ENCODE peak calls at places on chromosomes 7 and 10, in four cellular contexts. L, P, Y and R are unnamed samples.

GRCh38 chr10:29446327-29446726 is 157.5 kb downstream of the LYZL1 start:
- DNase-seq in Y (no peak), L (peak; percentile 41), P (no peak), R (no peak)

GRCh38 chr10:114856544-114857287 is 35.1 kb downstream of the FHIP2A start:
- DNase-seq in Y (peak; percentile 28), L (peak; percentile 90), P (peak; percentile 67), R (no peak)

GRCh38 chr10:70296406-70296899 is 12.6 kb upstream of the NPFFR1 start:
- DNase-seq in L (peak; percentile 96), P (peak; percentile 82), Y (peak; percentile 45), R (no peak)

GRCh38 chr7:129859188-129859587 is 93.6 kb downstream of the UBE2H start:
- DNase-seq in Y (no peak), L (no peak), P (no peak), R (no peak)

GRCh38 chr7:42208586-42208985 is 28.4 kb downstream of the GLI3 start:
- DNase-seq in P (no peak), L (peak; percentile 87), Y (no peak), R (no peak)

GRCh38 chr7:91243591-91244368 is 20.5 kb upstream of the FZD1 start:
- DNase-seq in Y (no peak), P (peak; percentile 10), L (peak; percentile 65), R (no peak)

GRCh38 chr10:85859859-85860258 is 506.7 kb downstream of the GRID1 start:
- DNase-seq in P (no peak), L (no peak), Y (no peak), R (no peak)

GRCh38 chr7:75945297-75946168 is 30.6 kb downstream of the POR start:
- DNase-seq in L (peak; percentile 37), P (peak; percentile 88), Y (peak; percentile 51), R (no peak)

GRCh38 chr10:7986851-7987250 is 67.6 kb upstream of the GATA3 start:
- DNase-seq in L (no peak), Y (no peak), P (peak; percentile 11), R (no peak)

GRCh38 chr7:35985126-35985754 is 167.8 kb upstream of the EEPD1 start:
- DNase-seq in Y (peak; percentile 77), P (peak; percentile 75), L (peak; percentile 72), R (peak; percentile 56)

GRCh38 chr10:77319557-77319956 is 318.1 kb downstream of the KCNMA1 start:
- DNase-seq in L (peak; percentile 39), P (no peak), Y (no peak), R (no peak)

GRCh38 chr7:37945336-37945735 is 24.9 kb downstream of the EPDR1 start:
- DNase-seq in Y (no peak), L (no peak), P (no peak), R (no peak)

GRCh38 chr7:335358-336148 is 45.6 kb downstream of the FOXL3 start:
- DNase-seq in Y (no peak), P (no peak), L (no peak), R (no peak)

DNA sequence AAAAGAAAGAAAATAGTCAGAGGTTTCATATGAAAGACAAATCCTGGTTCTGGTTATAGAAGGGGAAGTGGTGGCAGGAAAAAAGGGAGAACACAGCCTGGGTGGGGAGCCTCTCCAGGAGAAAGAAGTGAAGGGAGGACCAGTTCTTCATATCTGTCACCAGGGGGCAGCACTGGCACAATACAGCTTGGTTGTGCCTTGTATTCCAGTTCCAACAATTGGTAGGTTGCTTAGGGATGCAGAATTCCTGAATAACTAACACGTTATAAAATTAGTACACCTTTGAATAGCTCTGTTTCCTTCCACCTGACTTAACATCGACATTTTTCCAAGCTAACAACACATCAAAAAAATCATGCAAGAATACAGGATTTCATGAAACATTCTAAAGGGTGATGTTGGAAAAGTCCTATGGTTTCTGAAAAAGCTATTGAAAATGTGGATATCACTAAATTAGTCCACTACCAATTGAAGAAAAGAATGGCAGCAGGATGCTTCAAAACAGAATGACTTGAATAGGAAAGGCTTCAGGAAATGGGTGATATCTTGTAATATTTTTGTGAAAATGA is 52.9 kb downstream of the CYP26A1 start:
- DNase-seq in L (no peak), Y (peak; percentile 49), P (no peak), R (no peak)
- TF ChIP-seq CTCF in L (peak; percentile 36), Y (peak; percentile 23), P (peak; percentile 52), R (no peak)

DNA sequence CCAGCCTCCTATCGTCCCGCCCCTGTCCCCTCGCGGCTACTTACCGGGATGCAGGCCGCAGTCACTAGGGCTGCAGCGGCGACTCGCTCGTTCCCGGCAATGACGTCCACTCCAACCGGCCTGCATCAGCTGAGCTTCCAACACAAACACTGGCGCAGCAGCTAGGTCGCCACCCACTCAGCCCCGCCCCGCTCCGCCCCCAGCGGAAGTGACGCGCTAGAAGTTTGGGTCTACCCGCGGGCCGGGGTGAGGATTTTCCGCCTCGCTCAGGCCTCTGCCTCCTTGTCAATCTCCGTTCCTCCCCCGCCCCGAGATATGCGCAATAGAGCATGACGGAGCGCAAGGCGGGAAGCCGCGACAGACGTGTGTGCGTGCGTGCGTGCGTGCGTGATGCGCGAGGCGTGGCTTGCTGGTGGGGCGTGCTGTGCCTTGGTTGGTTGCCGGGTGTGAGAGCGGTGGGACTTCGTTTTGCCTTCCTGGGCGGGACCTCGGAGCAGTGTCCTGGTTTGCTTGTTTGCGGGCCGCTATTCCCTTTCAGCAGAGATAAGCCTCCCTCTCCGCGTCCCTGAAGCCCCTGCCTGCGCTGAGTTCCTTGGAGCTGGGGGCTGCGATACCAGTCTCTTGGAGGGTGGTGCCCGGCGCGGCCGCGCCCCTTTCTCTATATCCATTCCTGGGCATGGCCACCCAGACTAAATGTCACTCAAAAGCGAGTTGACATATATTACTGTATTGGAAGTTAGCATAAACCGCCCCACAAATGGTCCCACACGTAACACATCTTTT is at the start of gene PNPLA8:
- DNase-seq in Y (peak; percentile 99), P (peak; percentile 100), L (peak; percentile 99), R (peak; percentile 100)
- TF ChIP-seq CTCF in Y (no peak), P (no peak), L (no peak), R (no peak)

GRCh38 chr10:71970331-71970730 is 6.1 kb downstream of the CHST3 start:
- DNase-seq in Y (peak; percentile 79), L (no peak), P (peak; percentile 46), R (no peak)
- TF ChIP-seq CTCF in Y (peak; percentile 19), L (peak; percentile 22), P (peak; percentile 39), R (no peak)

DNA sequence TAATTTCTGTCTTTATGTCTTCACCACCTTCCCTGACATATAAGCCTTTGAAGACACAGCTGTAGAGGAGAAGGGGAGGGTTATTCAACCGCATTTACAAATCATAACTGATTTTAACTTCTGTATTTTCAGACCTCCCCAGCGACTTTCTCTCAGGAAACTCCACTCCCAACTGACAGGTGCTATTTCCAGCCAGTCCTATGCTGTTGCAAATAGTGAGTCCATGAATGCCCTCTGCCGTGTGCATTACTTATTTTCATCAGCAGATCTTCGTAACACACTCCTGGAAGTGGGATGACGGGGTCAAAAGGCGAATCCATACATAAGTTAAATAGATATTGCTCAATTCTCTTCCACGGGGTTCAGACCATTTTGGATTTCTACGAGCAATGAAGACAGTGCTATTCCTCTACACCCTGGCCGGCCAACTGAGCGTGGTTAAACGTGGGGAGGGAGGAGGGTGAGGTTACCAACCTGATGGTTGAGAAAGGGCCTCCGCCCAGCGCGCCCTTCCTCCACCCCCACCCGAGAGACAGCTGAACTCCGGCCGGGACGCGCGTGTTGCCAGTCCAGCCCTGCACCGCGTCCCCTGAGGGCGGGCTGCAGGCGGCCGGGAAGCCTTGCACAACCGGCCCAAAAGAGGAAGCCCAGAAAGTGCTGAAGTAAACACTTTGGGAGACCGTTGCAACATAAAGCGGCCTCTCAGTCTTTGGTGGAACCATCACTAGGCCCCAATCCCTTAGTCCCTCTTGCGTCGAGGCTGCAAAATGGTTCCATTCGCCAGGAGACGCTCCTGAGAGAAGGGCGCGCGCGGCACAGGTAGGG is at the start of gene APBB1IP:
- DNase-seq in Y (no peak), L (peak; percentile 85), P (peak; percentile 6), R (peak; percentile 65)
- TF ChIP-seq CTCF in Y (no peak), L (peak; percentile 25), P (no peak), R (no peak)

DNA sequence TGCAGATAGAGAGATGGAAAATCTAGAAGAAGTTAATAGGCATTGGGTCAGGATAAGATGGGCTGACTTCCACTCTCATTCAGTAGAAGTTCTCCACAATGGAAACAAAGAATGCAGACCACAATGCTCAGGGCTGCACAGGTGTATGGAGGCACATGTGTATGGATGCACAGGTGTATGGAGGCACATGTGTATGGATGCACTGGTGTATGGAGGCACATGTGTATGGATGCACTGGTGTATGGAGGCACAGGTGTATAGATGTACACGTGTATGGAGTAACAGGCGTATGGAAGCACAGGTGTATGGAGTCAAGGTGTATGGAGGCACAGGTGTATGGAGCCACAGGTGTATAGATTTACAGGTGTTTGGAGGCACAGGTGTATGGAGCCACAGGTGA is 285.7 kb upstream of the PPP2R2D start:
- DNase-seq in Y (no peak), L (no peak), P (no peak), R (no peak)
- TF ChIP-seq CTCF in Y (no peak), L (no peak), P (no peak), R (no peak)

GRCh38 chr7:84490661-84491060 is 296.1 kb upstream of the SEMA3A start:
- DNase-seq in L (peak; percentile 82), P (no peak), Y (no peak), R (no peak)
- TF ChIP-seq CTCF in L (peak; percentile 75), P (no peak), Y (no peak), R (no peak)

GRCh38 chr10:75853085-75853484 is 421.7 kb downstream of the LRMDA start:
- DNase-seq in P (peak; percentile 13), Y (peak; percentile 12), L (peak; percentile 2), R (no peak)
- TF ChIP-seq CTCF in P (peak; percentile 34), Y (peak; percentile 10), L (peak; percentile 42), R (no peak)

DNA sequence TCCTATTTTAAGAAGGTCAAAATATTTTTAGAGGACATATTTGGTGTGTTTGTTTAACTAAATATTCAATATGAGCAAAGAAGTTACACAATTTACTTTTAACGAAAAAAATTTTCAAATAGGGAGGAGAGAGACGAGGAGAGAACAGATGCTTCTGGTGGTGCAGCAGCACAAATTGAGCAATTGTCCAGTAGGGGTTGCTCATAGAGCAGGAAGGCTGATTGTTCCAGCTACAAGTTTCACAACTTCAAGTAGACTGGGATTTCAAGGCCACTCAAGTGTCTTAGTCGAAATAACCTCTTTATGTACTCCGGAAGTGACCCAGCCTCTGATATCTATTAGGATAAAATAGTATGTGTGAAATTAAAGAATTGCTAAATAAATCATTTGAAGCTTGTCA is 197.9 kb downstream of the HDAC9 start:
- DNase-seq in P (peak; percentile 78), L (peak; percentile 96), Y (peak; percentile 39), R (no peak)
- TF ChIP-seq CTCF in P (peak; percentile 81), L (peak; percentile 89), Y (no peak), R (no peak)

GRCh38 chr10:88311264-88311663 is 271.9 kb downstream of the RNLS start:
- DNase-seq in P (no peak), L (no peak), Y (no peak), R (no peak)

GRCh38 chr10:88313897-88314296 is 269.2 kb downstream of the RNLS start:
- DNase-seq in P (no peak), Y (no peak), L (no peak), R (no peak)

GRCh38 chr10:88314362-88314761 is 268.8 kb downstream of the RNLS start:
- DNase-seq in Y (no peak), L (peak; percentile 31), P (no peak), R (no peak)

GRCh38 chr10:88315746-88316145 is 267.4 kb downstream of the RNLS start:
- DNase-seq in L (no peak), P (peak; percentile 21), Y (no peak), R (no peak)

GRCh38 chr10:88312855-88313254 is 270.3 kb downstream of the RNLS start:
- DNase-seq in L (no peak), P (no peak), Y (no peak), R (no peak)
- TF ChIP-seq CTCF in L (no peak), P (no peak), Y (no peak), R (no peak)

GRCh38 chr10:46223064-46223480 is 63.7 kb upstream of the ANTXRL start:
- DNase-seq in Y (peak; percentile 38), P (no peak), L (no peak), R (no peak)
- TF ChIP-seq CTCF in Y (peak; percentile 13), P (peak; percentile 25), L (peak; percentile 9), R (no peak)